ENCODE peak calls at places on chromosomes 4 and X, in nine cellular contexts. P is A549, B is cardiac muscle cell, G is fibroblast of lung, R is astrocyte, N is left lung, M is OCI-LY7, S is right atrium auricular region, Z is brain microvascular endothelial cell. C is an unnamed sample.
A peak's percentile ranks its signal among the peaks of the same experiment; 100 is the strongest.

GRCh38 chr4:2045518-2045951 is 13.6 kb upstream of the NAT8L start:
- DNase-seq in G (no peak), R (no peak), B (no peak), S (no peak), M (no peak), Z (no peak), N (no peak), P (no peak), C (no peak)

GRCh38 chr4:88109123-88109864 is 49.1 kb downstream of the ABCG2 start:
- DNase-seq in M (no peak), P (peak; percentile 47), R (no peak), N (no peak), G (no peak), B (no peak), Z (no peak), S (no peak), C (no peak)

GRCh38 chrX:9873952-9874351 is 87.7 kb downstream of the SHROOM2 start:
- DNase-seq in B (no peak), S (no peak), M (peak; percentile 45), R (no peak), P (peak; percentile 58), N (no peak), G (peak; percentile 47), Z (no peak), C (no peak)

GRCh38 chr4:93834371-93835066 is 6.0 kb downstream of the ATOH1 start:
- DNase-seq in Z (no peak), R (no peak), G (no peak), S (no peak), N (no peak), B (no peak), P (no peak), M (no peak), C (no peak)

GRCh38 chrX:71910526-71911022 is at the start of gene NHSL2:
- DNase-seq in R (peak; percentile 44), Z (no peak), M (no peak), S (no peak), P (peak; percentile 25), G (no peak), B (peak; percentile 16), N (no peak), C (no peak)

GRCh38 chr4:140233811-140234696 is 80.1 kb upstream of the MAML3 start:
- DNase-seq in P (no peak), G (peak; percentile 91), N (no peak), M (no peak), Z (peak; percentile 69), B (peak; percentile 59), R (peak; percentile 83), S (no peak), C (no peak)

GRCh38 chrX:111743316-111743715 is 62.3 kb downstream of the ALG13 start:
- DNase-seq in N (no peak), Z (no peak), B (peak; percentile 1), M (no peak), S (no peak), P (no peak), G (peak; percentile 1), R (no peak), C (no peak)

GRCh38 chrX:6456196-6456595 is 78.7 kb downstream of the VCX3A start:
- DNase-seq in R (no peak), P (no peak), N (no peak), B (no peak), Z (no peak), G (no peak), M (no peak), S (no peak), C (no peak)

GRCh38 chr4:57018930-57019329 is 40.2 kb downstream of the POLR2B start:
- DNase-seq in P (no peak), M (no peak), B (peak; percentile 45), S (no peak), N (no peak), Z (no peak), R (no peak), G (peak; percentile 11), C (no peak)

GRCh38 chr4:141413366-141413765 is 192.7 kb downstream of the ZNF330 start:
- DNase-seq in G (no peak), P (no peak), Z (no peak), M (no peak), S (no peak), B (no peak), N (no peak), R (no peak), C (no peak)

GRCh38 chr4:113434247-113434587 is 327.3 kb downstream of the CAMK2D start:
- DNase-seq in G (peak; percentile 87), S (no peak), Z (no peak), N (no peak), R (peak; percentile 55), P (no peak), M (no peak), B (peak; percentile 75), C (no peak)

GRCh38 chrX:38664285-38664684 is 102.9 kb downstream of the TSPAN7 start:
- DNase-seq in M (peak; percentile 13), S (no peak), Z (peak; percentile 15), R (peak; percentile 21), P (peak; percentile 49), N (no peak), B (peak; percentile 53), G (peak; percentile 55), C (no peak)

GRCh38 chrX:139967300-139967699 is 2.0 kb upstream of the CXorf66 start:
- DNase-seq in Z (no peak), M (peak; percentile 15), R (no peak), G (peak; percentile 1), S (no peak), B (peak; percentile 6), P (peak; percentile 32), N (no peak), C (no peak)

GRCh38 chrX:131741103-131741581 is 197.3 kb downstream of the OR13H1 start:
- DNase-seq in B (no peak), Z (peak; percentile 48), M (no peak), R (peak; percentile 44), N (peak; percentile 82), S (no peak), G (no peak), P (peak; percentile 50), C (peak; percentile 80)

GRCh38 chr4:88610771-88611170 is 18.5 kb downstream of the HERC3 start:
- DNase-seq in B (peak; percentile 47), G (peak; percentile 46), Z (no peak), R (peak; percentile 91), P (no peak), M (no peak), N (peak; percentile 48), S (peak; percentile 81), C (no peak)

GRCh38 chr4:6840062-6840976 is 57.8 kb downstream of the KIAA0232 start:
- DNase-seq in P (no peak), N (no peak), Z (peak; percentile 18), S (no peak), B (peak; percentile 79), R (peak; percentile 53), G (peak; percentile 80), M (no peak), C (no peak)

GRCh38 chrX:110432831-110433230 is 74.2 kb downstream of the RTL9 start:
- DNase-seq in R (no peak), M (no peak), S (no peak), Z (no peak), B (no peak), G (no peak), P (no peak), N (no peak), C (no peak)
- H3K27ac ChIP-seq in R (no peak overlapping the region), M (no peak overlapping the region), S (no peak overlapping the region), Z (no peak overlapping the region), B (peak overlapping the region; percentile 12), G (no peak overlapping the region), P (no peak overlapping the region), N (no peak overlapping the region), C (no peak overlapping the region)

GRCh38 chr4:3046149-3046548 is 28.2 kb downstream of the HTT-AS start:
- DNase-seq in N (no peak), Z (no peak), B (no peak), S (no peak), P (no peak), M (peak; percentile 91), R (no peak), G (no peak), C (peak; percentile 50)

GRCh38 chr4:3044812-3045499 is 29.4 kb downstream of the HTT-AS start:
- DNase-seq in M (no peak), R (no peak), Z (no peak), P (no peak), N (no peak), G (no peak), B (no peak), S (no peak), C (peak; percentile 65)

GRCh38 chr4:3045500-3045850 is 28.9 kb downstream of the HTT-AS start:
- DNase-seq in M (no peak), S (peak; percentile 82), N (peak; percentile 85), G (peak; percentile 55), P (peak; percentile 48), B (peak; percentile 72), Z (peak; percentile 93), R (peak; percentile 51), C (peak; percentile 74)

GRCh38 chr4:3047464-3048286 is 26.7 kb downstream of the HTT-AS start:
- DNase-seq in R (no peak), Z (peak; percentile 60), M (peak; percentile 92), P (peak; percentile 58), S (peak; percentile 71), B (peak; percentile 58), G (peak; percentile 41), N (peak; percentile 65), C (peak; percentile 65)

DNA sequence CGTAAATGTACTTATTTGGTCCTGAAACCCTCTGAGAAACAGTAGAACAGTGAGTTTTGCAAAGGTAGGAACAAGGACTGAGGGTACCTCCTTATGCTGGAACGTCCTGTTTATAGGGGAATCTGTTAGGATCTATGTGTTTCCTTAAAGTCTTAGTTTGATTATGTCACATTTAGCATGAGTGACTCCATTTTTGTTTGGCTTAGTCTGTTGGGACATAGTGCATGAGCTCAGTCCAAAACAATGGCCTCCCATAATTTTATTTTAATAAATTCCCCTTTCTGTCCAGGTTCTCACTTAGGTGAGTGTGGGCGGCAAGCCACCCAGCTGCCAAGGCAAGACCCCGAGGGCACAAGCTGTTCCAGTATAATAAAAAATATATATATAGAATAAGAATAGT is 27.7 kb downstream of the HTT-AS start:
- DNase-seq in N (no peak), R (no peak), S (no peak), Z (no peak), G (no peak), B (no peak), M (no peak), P (no peak), C (no peak)
- H3K4me3 ChIP-seq in N (no peak overlapping the region), R (no peak overlapping the region), S (no peak overlapping the region), Z (no peak overlapping the region), G (no peak overlapping the region), B (no peak overlapping the region), M (no peak overlapping the region), P (no peak overlapping the region), C (no peak overlapping the region)

DNA sequence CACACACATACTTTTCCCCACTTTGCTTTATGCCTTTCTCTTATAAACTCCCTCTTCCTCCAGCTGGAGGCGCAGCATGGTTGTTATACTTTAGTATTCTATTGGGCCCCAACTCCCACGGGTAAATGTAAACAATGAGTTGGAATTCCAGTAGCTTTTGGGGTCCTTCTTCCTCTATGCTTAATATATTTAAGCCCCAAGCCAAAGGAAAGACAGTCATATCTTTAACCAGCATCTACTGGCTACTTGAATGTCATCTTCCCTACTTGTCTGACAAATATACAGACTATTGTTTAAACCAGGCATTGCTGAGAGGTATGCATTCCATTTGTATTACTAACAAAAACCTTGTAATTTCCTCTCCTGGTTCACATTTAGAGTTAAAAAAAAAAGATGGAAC is 72.9 kb downstream of the WDR19 start:
- DNase-seq in Z (peak; percentile 14), P (peak; percentile 16), M (no peak), B (peak; percentile 60), N (no peak), S (no peak), G (peak; percentile 6), R (peak; percentile 79), C (no peak)
- TF ChIP-seq CTCF in Z (peak; percentile 50), P (peak; percentile 29), M (peak; percentile 51), B (peak; percentile 32), N (no peak), S (no peak), G (no peak), R (no peak), C (no peak)

GRCh38 chrX:110397353-110397752 is 38.7 kb downstream of the RTL9 start:
- DNase-seq in S (no peak), M (no peak), G (no peak), N (no peak), P (no peak), R (no peak), B (no peak), Z (no peak), C (no peak)
- H3K27ac ChIP-seq in S (no peak overlapping the region), M (no peak overlapping the region), G (no peak overlapping the region), N (no peak overlapping the region), P (peak overlapping the region; percentile 63), R (no peak overlapping the region), B (no peak overlapping the region), Z (no peak overlapping the region), C (no peak overlapping the region)

C was measured in coronary artery.